ENCODE peak calls at places on chromosomes 6 and 20, in nine cellular contexts. K is NCI-H774; S is GM23248; D is progenitor cell of endocrine pancreas; G is NCI-H187; M is germinal center; L is myocyte; F is SK-N-SH; O is activated CD8-positive, alpha-beta T cell treated with anti-CD3 and anti-CD28 coated beads for 36 hours. N is an unnamed sample.
A peak's percentile ranks its signal among the peaks of the same experiment; 100 is the strongest.

GRCh38 chr6:10535198-10535597 is 14.0 kb downstream of the GCNT2 start:
- DNase-seq in O (no peak), S (no peak), K (no peak), G (no peak), D (no peak), F (no peak), L (no peak), M (peak; percentile 26), N (no peak)

GRCh38 chr6:111474106-111474505 is 8.9 kb downstream of the REV3L start:
- DNase-seq in G (peak; percentile 19), L (peak; percentile 18), K (no peak), M (no peak), D (no peak), F (no peak), S (no peak), O (no peak), N (no peak)

GRCh38 chr6:31114970-31115849 is 610 bp downstream of the PSORS1C1 start:
- DNase-seq in M (no peak), O (no peak), G (no peak), K (no peak), L (peak; percentile 22), D (no peak), F (no peak), S (peak; percentile 84), N (peak; percentile 49)

GRCh38 chr20:25865715-25866656 is 169.3 kb upstream of the ZNF337 start:
- DNase-seq in K (peak; percentile 53), O (peak; percentile 75), S (peak; percentile 85), L (peak; percentile 73), G (peak; percentile 27), F (peak; percentile 83), D (peak; percentile 60), M (peak; percentile 59), N (peak; percentile 88)

GRCh38 chr6:106884576-106884975 is 90.0 kb downstream of the CD24 start:
- DNase-seq in S (no peak), M (no peak), O (no peak), F (no peak), K (no peak), D (no peak), L (no peak), G (no peak), N (no peak)

GRCh38 chr6:37714836-37715425 is 17.2 kb upstream of the MDGA1 start:
- DNase-seq in F (no peak), G (no peak), L (no peak), K (no peak), O (no peak), M (no peak), D (no peak), S (peak; percentile 52), N (no peak)

GRCh38 chr6:155377061-155377460 is 62.8 kb upstream of the TFB1M start:
- DNase-seq in O (no peak), S (peak; percentile 88), M (no peak), K (no peak), G (no peak), L (peak; percentile 5), F (no peak), D (no peak), N (peak; percentile 69)

GRCh38 chr6:79989641-79990040 is 14.8 kb upstream of the TTK start:
- DNase-seq in D (no peak), L (no peak), G (no peak), O (no peak), F (no peak), M (no peak), K (no peak), S (no peak), N (no peak)

GRCh38 chr20:64084209-64085152 is at the start of gene LKAAEAR1:
- DNase-seq in K (no peak), S (peak; percentile 29), F (no peak), D (no peak), G (no peak), M (no peak), L (no peak), O (no peak), N (no peak)

N was measured in AG20443.